ENCODE peak calls at places on chromosomes 13 and 19, in eight cellular contexts. One of them, this sample, is unnamed. For H3K4me1, the result is how much of the 10 kb centered on the place peaks cover.

GRCh38 chr13:112846411-112847115 is 122.5 kb upstream of the MCF2L start:
- DNase-seq in uterus: no peak
- DNase-seq in ascending aorta: no peak
- DNase-seq in CD8-positive, alpha-beta T cell: no peak
- DNase-seq in endodermal cell: no peak
- DNase-seq in breast epithelium: no peak
- DNase-seq in adrenal gland: no peak
- DNase-seq in GM23338: no peak
- DNase-seq in this sample: no peak

GRCh38 chr13:66154354-66154753 is 1075.8 kb downstream of the PCDH9 start:
- DNase-seq in CD8-positive, alpha-beta T cell: no peak
- DNase-seq in ascending aorta: no peak
- DNase-seq in endodermal cell: no peak
- DNase-seq in adrenal gland: no peak
- DNase-seq in GM23338: no peak
- DNase-seq in breast epithelium: no peak
- DNase-seq in uterus: no peak
- DNase-seq in this sample: no peak

GRCh38 chr19:14467391-14467790 is 7.8 kb downstream of the PTGER1 start:
- DNase-seq in adrenal gland: no peak
- DNase-seq in uterus: no peak
- DNase-seq in GM23338: no peak
- DNase-seq in ascending aorta: no peak
- DNase-seq in endodermal cell: no peak
- DNase-seq in CD8-positive, alpha-beta T cell: no peak
- DNase-seq in breast epithelium: no peak
- DNase-seq in this sample: no peak

GRCh38 chr19:39341720-39342604 is at the start of gene SAMD4B:
- DNase-seq in uterus: peak
- DNase-seq in CD8-positive, alpha-beta T cell: peak
- DNase-seq in adrenal gland: peak
- DNase-seq in endodermal cell: peak
- DNase-seq in GM23338: peak
- DNase-seq in ascending aorta: peak
- DNase-seq in breast epithelium: peak
- DNase-seq in this sample: peak

GRCh38 chr19:2048959-2049740 is 1.9 kb downstream of the MKNK2 start:
- DNase-seq in endodermal cell: no peak
- DNase-seq in CD8-positive, alpha-beta T cell: no peak
- DNase-seq in GM23338: no peak
- DNase-seq in uterus: no peak
- DNase-seq in ascending aorta: no peak
- DNase-seq in adrenal gland: no peak
- DNase-seq in breast epithelium: peak
- DNase-seq in this sample: peak

GRCh38 chr13:93248627-93249047 is 22.0 kb downstream of the GPC6 start:
- DNase-seq in CD8-positive, alpha-beta T cell: no peak
- DNase-seq in breast epithelium: no peak
- DNase-seq in endodermal cell: peak
- DNase-seq in ascending aorta: peak
- DNase-seq in uterus: no peak
- DNase-seq in GM23338: peak
- DNase-seq in adrenal gland: peak
- DNase-seq in this sample: peak

GRCh38 chr19:18726846-18727245 is 43.4 kb downstream of the CRTC1 start:
- DNase-seq in breast epithelium: no peak
- DNase-seq in CD8-positive, alpha-beta T cell: no peak
- DNase-seq in GM23338: no peak
- DNase-seq in endodermal cell: no peak
- DNase-seq in ascending aorta: no peak
- DNase-seq in adrenal gland: no peak
- DNase-seq in uterus: no peak
- DNase-seq in this sample: no peak

GRCh38 chr13:74633734-74634133 is 499.5 kb upstream of the KLF12 start:
- DNase-seq in breast epithelium: no peak
- DNase-seq in adrenal gland: no peak
- DNase-seq in ascending aorta: no peak
- DNase-seq in GM23338: no peak
- DNase-seq in uterus: no peak
- DNase-seq in endodermal cell: no peak
- DNase-seq in CD8-positive, alpha-beta T cell: no peak
- DNase-seq in this sample: no peak

GRCh38 chr19:39595950-39596349 is 6.4 kb upstream of the LGALS13 start:
- DNase-seq in uterus: no peak
- DNase-seq in CD8-positive, alpha-beta T cell: no peak
- DNase-seq in GM23338: no peak
- DNase-seq in breast epithelium: no peak
- DNase-seq in endodermal cell: no peak
- DNase-seq in adrenal gland: no peak
- DNase-seq in ascending aorta: no peak
- DNase-seq in this sample: no peak

GRCh38 chr13:35700661-35701060 is 224.2 kb upstream of the MAB21L1 start:
- DNase-seq in breast epithelium: no peak
- DNase-seq in CD8-positive, alpha-beta T cell: no peak
- DNase-seq in adrenal gland: no peak
- DNase-seq in ascending aorta: no peak
- DNase-seq in GM23338: no peak
- DNase-seq in endodermal cell: no peak
- DNase-seq in uterus: no peak
- DNase-seq in this sample: no peak

GRCh38 chr19:6484831-6485230 is 3.2 kb upstream of the DENND1C start:
- DNase-seq in GM23338: no peak
- DNase-seq in breast epithelium: no peak
- DNase-seq in CD8-positive, alpha-beta T cell: no peak
- DNase-seq in ascending aorta: no peak
- DNase-seq in uterus: no peak
- DNase-seq in adrenal gland: no peak
- DNase-seq in endodermal cell: no peak
- DNase-seq in this sample: no peak

GRCh38 chr19:10461047-10461949 is 41.0 kb downstream of the PDE4A start:
- DNase-seq in endodermal cell: peak
- DNase-seq in CD8-positive, alpha-beta T cell: peak
- DNase-seq in adrenal gland: peak
- DNase-seq in uterus: peak
- DNase-seq in ascending aorta: peak
- DNase-seq in GM23338: peak
- DNase-seq in breast epithelium: peak
- DNase-seq in this sample: peak

GRCh38 chr13:31887311-31887710 is 144.3 kb upstream of the FRY start:
- DNase-seq in adrenal gland: no peak
- DNase-seq in endodermal cell: no peak
- DNase-seq in breast epithelium: no peak
- DNase-seq in uterus: no peak
- DNase-seq in CD8-positive, alpha-beta T cell: no peak
- DNase-seq in GM23338: no peak
- DNase-seq in ascending aorta: no peak
- DNase-seq in this sample: no peak

GRCh38 chr13:34208326-34208725 is 390.4 kb downstream of the RFC3 start:
- DNase-seq in GM23338: no peak
- DNase-seq in ascending aorta: no peak
- DNase-seq in uterus: no peak
- DNase-seq in breast epithelium: no peak
- DNase-seq in adrenal gland: no peak
- DNase-seq in CD8-positive, alpha-beta T cell: no peak
- DNase-seq in endodermal cell: no peak
- DNase-seq in this sample: no peak

GRCh38 chr13:47555235-47555634 is 445.8 kb downstream of the SUCLA2 start:
- DNase-seq in GM23338: no peak
- DNase-seq in CD8-positive, alpha-beta T cell: no peak
- DNase-seq in ascending aorta: no peak
- DNase-seq in endodermal cell: no peak
- DNase-seq in adrenal gland: no peak
- DNase-seq in breast epithelium: no peak
- DNase-seq in uterus: no peak
- DNase-seq in this sample: no peak

GRCh38 chr13:51814825-51815650 is 11.1 kb upstream of the DHRS12 start:
- DNase-seq in ascending aorta: peak
- DNase-seq in GM23338: peak
- DNase-seq in uterus: peak
- DNase-seq in CD8-positive, alpha-beta T cell: peak
- DNase-seq in breast epithelium: peak
- DNase-seq in adrenal gland: peak
- DNase-seq in endodermal cell: peak
- DNase-seq in this sample: no peak

GRCh38 chr13:67120872-67121531 is 109.1 kb downstream of the PCDH9 start:
- DNase-seq in ascending aorta: no peak
- DNase-seq in endodermal cell: no peak
- DNase-seq in GM23338: no peak
- DNase-seq in adrenal gland: no peak
- DNase-seq in breast epithelium: no peak
- DNase-seq in CD8-positive, alpha-beta T cell: no peak
- DNase-seq in uterus: no peak
- DNase-seq in this sample: no peak

GRCh38 chr13:83738407-83738806 is 143.9 kb downstream of the SLITRK1 start:
- DNase-seq in GM23338: no peak
- DNase-seq in breast epithelium: no peak
- DNase-seq in endodermal cell: no peak
- DNase-seq in ascending aorta: no peak
- DNase-seq in CD8-positive, alpha-beta T cell: no peak
- DNase-seq in uterus: no peak
- DNase-seq in adrenal gland: no peak
- DNase-seq in this sample: no peak

DNA sequence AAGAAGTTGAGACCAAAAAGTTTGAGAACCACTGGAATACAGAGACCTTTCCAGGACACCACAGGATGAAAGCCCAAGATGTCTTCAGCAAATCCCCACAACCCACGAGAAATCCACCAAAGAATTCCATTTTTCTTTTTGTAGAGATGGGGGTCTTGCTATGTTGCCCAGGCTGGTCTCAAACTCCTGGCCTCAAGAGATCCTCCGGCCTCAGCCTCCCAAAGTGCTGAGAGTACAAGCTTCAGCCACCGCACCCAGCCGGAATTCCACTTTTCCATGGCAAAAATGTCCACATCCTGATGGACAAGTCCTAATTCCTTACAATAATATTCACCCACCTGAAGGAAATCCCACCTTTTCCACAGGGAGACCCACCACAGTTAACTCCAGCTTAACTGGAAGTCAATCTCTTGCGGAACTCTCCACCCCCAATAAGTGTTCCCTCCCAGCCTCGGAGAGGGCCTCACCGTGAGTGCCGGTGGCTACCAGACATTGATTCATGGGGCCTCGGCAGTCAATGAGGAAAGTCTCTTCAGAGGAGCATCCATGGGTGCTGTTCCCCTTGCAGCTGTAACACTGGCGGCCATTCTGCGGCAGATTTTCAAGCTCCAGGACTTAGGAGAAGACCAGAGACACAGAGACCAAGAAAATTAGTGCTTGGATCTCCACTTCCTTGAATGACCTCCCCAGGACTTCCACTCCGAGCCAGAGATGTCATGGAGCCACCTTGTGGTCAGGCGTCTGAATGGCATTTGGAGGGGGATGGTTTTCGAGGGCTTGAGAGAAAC is 12.3 kb upstream of the CADM4 start:
- DNase-seq in ascending aorta: no peak
- DNase-seq in uterus: peak
- DNase-seq in GM23338: peak
- DNase-seq in breast epithelium: peak
- DNase-seq in endodermal cell: peak
- DNase-seq in CD8-positive, alpha-beta T cell: peak
- DNase-seq in adrenal gland: peak
- DNase-seq in this sample: peak
- H3K4me3 ChIP-seq in ascending aorta: no peak
- H3K4me3 ChIP-seq in uterus: no peak
- H3K4me3 ChIP-seq in GM23338: no peak
- H3K4me3 ChIP-seq in breast epithelium: peak
- H3K4me3 ChIP-seq in endodermal cell: no peak
- H3K4me3 ChIP-seq in CD8-positive, alpha-beta T cell: no peak
- H3K4me3 ChIP-seq in adrenal gland: no peak
- H3K4me3 ChIP-seq in this sample: peak

GRCh38 chr13:110228936-110229904 is 77.7 kb downstream of the COL4A1 start:
- DNase-seq in ascending aorta: no peak
- DNase-seq in breast epithelium: no peak
- DNase-seq in GM23338: no peak
- DNase-seq in CD8-positive, alpha-beta T cell: no peak
- DNase-seq in endodermal cell: no peak
- DNase-seq in adrenal gland: peak
- DNase-seq in uterus: no peak
- DNase-seq in this sample: no peak
- H3K4me1 ChIP-seq in ascending aorta: under half
- H3K4me1 ChIP-seq in breast epithelium: under half
- H3K4me1 ChIP-seq in GM23338: under half
- H3K4me1 ChIP-seq in CD8-positive, alpha-beta T cell: under half
- H3K4me1 ChIP-seq in endodermal cell: under half
- H3K4me1 ChIP-seq in adrenal gland: under half
- H3K4me1 ChIP-seq in uterus: under half
- H3K4me1 ChIP-seq in this sample: under half

DNA sequence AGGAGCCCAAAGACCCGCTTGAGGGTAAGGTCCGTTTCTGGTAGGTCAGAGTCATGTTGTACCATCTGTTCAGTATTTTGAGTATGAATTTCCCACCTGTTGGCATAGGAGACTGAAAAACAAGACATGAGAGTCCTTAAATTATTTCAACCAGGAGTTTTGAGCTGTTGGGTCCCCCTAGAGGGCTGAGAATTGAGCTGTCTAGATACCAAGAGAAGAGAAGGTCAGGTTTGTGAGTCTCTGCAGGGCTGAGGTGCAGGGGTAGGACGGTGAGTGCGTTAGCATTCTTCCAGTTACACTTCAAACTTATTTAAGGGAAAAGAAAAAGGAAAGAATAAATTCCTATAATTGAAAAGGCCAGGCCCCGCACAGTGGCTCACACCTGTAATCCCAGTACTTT is 5.0 kb downstream of the CBLC start:
- DNase-seq in adrenal gland: no peak
- DNase-seq in ascending aorta: no peak
- DNase-seq in uterus: no peak
- DNase-seq in endodermal cell: no peak
- DNase-seq in breast epithelium: no peak
- DNase-seq in CD8-positive, alpha-beta T cell: no peak
- DNase-seq in GM23338: peak
- DNase-seq in this sample: no peak
- TF ChIP-seq CTCF in adrenal gland: no peak
- TF ChIP-seq CTCF in ascending aorta: no peak
- TF ChIP-seq CTCF in uterus: no peak
- TF ChIP-seq CTCF in endodermal cell: peak
- TF ChIP-seq CTCF in breast epithelium: no peak
- TF ChIP-seq CTCF in CD8-positive, alpha-beta T cell: no peak
- TF ChIP-seq CTCF in GM23338: peak
- TF ChIP-seq CTCF in this sample: no peak

DNA sequence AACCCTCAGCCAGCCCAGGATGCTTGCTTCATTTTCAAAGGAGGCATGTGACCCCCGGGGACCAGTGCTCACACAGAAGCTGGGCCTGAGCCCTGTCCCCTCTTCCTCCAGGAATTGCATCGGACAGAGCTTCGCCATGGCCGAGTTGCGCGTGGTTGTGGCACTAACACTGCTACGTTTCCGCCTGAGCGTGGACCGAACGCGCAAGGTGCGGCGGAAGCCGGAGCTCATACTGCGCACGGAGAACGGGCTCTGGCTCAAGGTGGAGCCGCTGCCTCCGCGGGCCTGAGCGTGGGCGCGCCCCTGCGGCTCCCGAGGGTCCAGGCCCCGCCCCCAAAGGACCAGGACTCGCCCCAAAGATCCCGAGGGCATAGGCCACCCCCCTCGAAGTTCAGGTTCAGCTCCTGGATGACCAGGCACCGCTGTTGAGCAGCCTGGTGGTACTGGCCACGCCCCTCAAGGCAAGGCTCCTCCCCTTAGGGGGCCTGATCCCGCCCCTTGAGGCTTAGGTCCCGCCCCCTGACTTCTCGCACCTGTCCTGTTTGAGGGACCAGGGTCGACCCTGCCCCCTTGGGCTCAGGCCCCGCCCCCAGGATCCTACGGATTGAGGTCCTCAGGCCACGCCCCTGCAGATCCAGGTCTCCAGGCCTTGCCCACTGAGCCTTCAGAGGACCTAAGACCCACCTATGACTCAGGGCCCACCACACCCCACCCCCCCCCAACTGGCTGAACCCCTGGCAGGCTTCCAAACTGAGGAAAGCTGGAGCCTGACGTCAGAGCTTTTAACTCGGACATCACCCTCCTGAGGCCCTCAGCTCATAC is 43.1 kb downstream of the CYP4F22 start:
- DNase-seq in CD8-positive, alpha-beta T cell: peak
- DNase-seq in breast epithelium: no peak
- DNase-seq in endodermal cell: peak
- DNase-seq in ascending aorta: peak
- DNase-seq in uterus: peak
- DNase-seq in GM23338: peak
- DNase-seq in adrenal gland: no peak
- DNase-seq in this sample: peak
- H3K4me3 ChIP-seq in CD8-positive, alpha-beta T cell: peak
- H3K4me3 ChIP-seq in breast epithelium: peak
- H3K4me3 ChIP-seq in endodermal cell: no peak
- H3K4me3 ChIP-seq in ascending aorta: peak
- H3K4me3 ChIP-seq in uterus: peak
- H3K4me3 ChIP-seq in GM23338: peak
- H3K4me3 ChIP-seq in adrenal gland: no peak
- H3K4me3 ChIP-seq in this sample: peak